ENCODE peak calls at places on chromosome 1, in five cellular contexts. U is adrenal gland, P is mucosa of descending colon, O is left ventricle myocardium inferior, L is Caco-2. Z is an unnamed sample. For H3K4me1, the result is how much of the 10 kb centered on the place peaks cover.

GRCh38 chr1:31412732-31413404 is at the start of gene SERINC2:
- DNase-seq in U (peak), P (peak), O (no peak), L (peak), Z (no peak)

GRCh38 chr1:60978421-60979357 is 103.7 kb upstream of the NFIA start:
- DNase-seq in O (peak), L (no peak), U (peak), P (no peak), Z (no peak)

GRCh38 chr1:244735404-244735803 is 82.5 kb downstream of the DESI2 start:
- DNase-seq in O (no peak), L (no peak), P (no peak), U (no peak), Z (no peak)

GRCh38 chr1:30787266-30787665 is 29.7 kb upstream of the LAPTM5 start:
- DNase-seq in P (no peak), O (no peak), L (no peak), U (no peak), Z (no peak)

GRCh38 chr1:188769181-188769580 is 1708.5 kb downstream of the BRINP3 start:
- DNase-seq in U (no peak), L (peak), O (no peak), P (no peak), Z (no peak)

GRCh38 chr1:234217316-234217840 is 155.9 kb upstream of the COA6 start:
- DNase-seq in O (no peak), U (no peak), L (no peak), P (no peak), Z (no peak)

GRCh38 chr1:209805875-209806760 is at the start of gene IRF6:
- DNase-seq in L (peak), P (peak), U (peak), O (peak), Z (no peak)

GRCh38 chr1:24643362-24644346 is 552 bp downstream of the SRRM1 start:
- DNase-seq in L (peak), O (no peak), U (peak), P (no peak), Z (peak)

GRCh38 chr1:89974701-89975470 is 20.0 kb upstream of the ZNF326 start:
- DNase-seq in L (no peak), U (no peak), O (no peak), P (no peak), Z (peak)

GRCh38 chr1:17633654-17634053 is 94.2 kb downstream of the ARHGEF10L start:
- DNase-seq in L (no peak), P (no peak), U (no peak), O (no peak), Z (no peak)

GRCh38 chr1:225754940-225755635 is 22.5 kb upstream of the SRP9 start:
- DNase-seq in O (no peak), P (no peak), U (peak), L (peak), Z (no peak)

GRCh38 chr1:6603851-6604558 is 1.3 kb upstream of the KLHL21 start:
- DNase-seq in O (peak), L (peak), P (peak), U (peak), Z (peak)

GRCh38 chr1:213979751-213980605 is 7.8 kb upstream of the PROX1 start:
- DNase-seq in P (no peak), U (no peak), O (no peak), L (no peak), Z (no peak)

GRCh38 chr1:66275601-66276023 is 258.3 kb upstream of the SGIP1 start:
- DNase-seq in L (no peak), O (no peak), U (no peak), P (no peak), Z (no peak)
- H3K4me1 ChIP-seq in L (under half), O (half or more), U (under half), P (under half), Z (under half)

GRCh38 chr1:65959896-65960295 is 167.2 kb downstream of the PDE4B start:
- DNase-seq in O (no peak), P (no peak), U (no peak), L (no peak), Z (no peak)
- H3K4me3 ChIP-seq in O (no peak), P (no peak), U (no peak), L (no peak), Z (no peak)

GRCh38 chr1:3903141-3904005 is 3.3 kb upstream of the C1orf174 start:
- DNase-seq in P (peak), U (no peak), O (no peak), L (no peak), Z (no peak)
- H3K4me1 ChIP-seq in P (under half), U (under half), O (under half), L (under half), Z (under half)

GRCh38 chr1:52952112-52952511 is 25.0 kb downstream of the SCP2 start:
- DNase-seq in O (no peak), P (no peak), U (no peak), L (no peak), Z (no peak)

DNA sequence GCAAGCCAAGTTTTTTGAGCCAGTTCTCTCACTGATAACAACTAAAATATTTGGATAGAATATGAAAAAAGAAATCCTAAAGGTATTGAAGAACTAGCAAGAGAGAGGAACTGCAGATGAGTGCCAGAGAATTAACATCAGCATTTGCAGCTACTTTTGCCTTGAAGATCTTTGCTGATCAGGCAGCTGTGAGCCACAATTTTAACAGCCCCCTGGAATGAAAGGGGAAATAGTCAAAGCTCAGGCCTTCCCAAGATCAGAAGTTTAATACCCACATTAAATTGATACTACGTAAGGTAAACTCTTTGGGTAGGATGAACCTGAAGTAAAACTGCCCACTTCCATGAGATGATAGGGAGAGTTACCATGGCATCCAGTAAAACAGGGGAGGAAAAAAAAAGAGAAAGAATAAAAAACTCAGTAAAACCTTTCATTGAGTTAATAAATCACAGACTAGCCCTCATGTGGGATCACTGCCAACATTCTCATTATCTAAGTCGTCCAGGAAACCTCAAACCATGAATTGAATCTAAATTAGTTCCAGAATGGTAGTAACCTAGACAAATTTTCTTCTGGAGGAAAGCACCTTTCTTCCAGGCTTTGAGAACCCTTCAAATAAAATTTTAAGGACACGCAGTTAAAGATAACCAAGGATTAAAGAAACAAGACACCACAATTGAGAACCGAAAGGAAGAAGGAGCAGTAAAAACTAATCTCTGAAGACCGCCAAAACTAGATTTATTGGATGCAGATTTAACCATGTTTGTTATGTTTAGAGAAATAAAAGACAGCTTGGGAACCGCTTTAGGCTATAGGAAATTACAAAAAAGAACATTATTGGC is 28.3 kb downstream of the SCP2 start:
- DNase-seq in U (no peak), O (no peak), P (no peak), L (no peak), Z (peak)
- H3K4me3 ChIP-seq in U (no peak), O (no peak), P (no peak), L (no peak), Z (no peak)

DNA sequence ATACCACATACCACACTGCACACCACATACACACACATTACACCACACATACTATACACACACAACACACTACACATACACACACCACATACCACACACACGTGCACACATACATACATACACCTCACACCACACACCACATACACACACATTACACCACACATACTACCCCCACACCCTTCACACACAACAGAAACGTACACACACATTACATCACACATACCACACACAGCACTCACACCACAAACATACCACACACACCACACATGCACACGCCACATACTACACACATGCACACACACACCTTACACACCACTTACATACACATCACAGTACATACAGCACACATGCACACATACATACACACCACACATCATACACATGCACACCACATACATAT is 28.5 kb downstream of the RAB7B start:
- DNase-seq in U (no peak), P (no peak), L (no peak), O (no peak), Z (no peak)
- H3K4me1 ChIP-seq in U (under half), P (under half), L (under half), O (under half), Z (under half)

GRCh38 chr1:170660874-170661645 is 2.9 kb upstream of the PRRX1 start:
- DNase-seq in O (no peak), U (no peak), P (no peak), L (no peak), Z (no peak)

GRCh38 chr1:170662561-170662971 is 1.4 kb upstream of the PRRX1 start:
- DNase-seq in P (no peak), O (no peak), L (no peak), U (no peak), Z (no peak)

GRCh38 chr1:170660281-170660713 is 3.6 kb upstream of the PRRX1 start:
- DNase-seq in P (no peak), U (no peak), O (no peak), L (no peak), Z (no peak)

GRCh38 chr1:170663011-170663410 is 920 bp upstream of the PRRX1 start:
- DNase-seq in L (no peak), O (no peak), U (no peak), P (no peak), Z (peak)

DNA sequence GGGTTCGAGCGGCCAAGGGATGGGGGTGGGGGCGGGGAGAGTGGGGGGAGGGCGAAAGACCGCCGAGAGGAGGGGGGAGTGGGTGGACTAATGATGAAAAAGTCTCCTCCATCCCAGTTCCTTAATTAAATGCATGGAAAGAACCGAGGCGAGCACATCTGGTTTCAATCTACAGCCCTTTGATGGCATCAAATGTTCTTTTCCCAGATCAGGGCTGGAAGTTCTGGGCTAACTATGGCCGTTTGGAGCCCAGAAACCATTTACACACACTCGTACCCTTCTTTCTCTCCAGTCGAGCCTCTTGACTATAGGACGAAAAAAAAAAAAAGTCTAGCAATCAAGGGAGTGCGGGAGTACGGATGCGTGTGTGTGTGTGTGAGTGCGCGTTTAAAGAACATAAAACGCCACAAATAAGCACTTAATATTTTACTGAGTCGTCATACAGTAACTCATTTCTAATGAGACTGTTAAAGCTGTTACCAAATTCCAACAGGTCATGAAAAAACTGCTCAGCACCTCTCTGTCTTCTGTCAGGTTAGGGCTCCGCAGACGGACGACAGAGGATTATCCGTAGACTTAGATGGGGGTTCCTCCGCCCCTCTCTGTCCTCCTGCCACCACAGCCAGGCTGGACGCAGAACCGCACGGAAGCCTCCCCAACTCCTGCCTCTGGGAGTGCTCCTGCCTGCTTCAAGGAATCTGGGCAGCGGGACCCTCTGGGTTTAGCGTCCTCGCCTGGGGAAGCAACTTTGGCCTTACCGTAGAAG is 2.1 kb upstream of the PRRX1 start:
- DNase-seq in O (no peak), P (no peak), U (no peak), L (no peak), Z (peak)
- H3K4me3 ChIP-seq in O (peak), P (no peak), U (no peak), L (no peak), Z (peak)

GRCh38 chr1:156493749-156494148 is 6.8 kb downstream of the MEF2D start:
- DNase-seq in L (no peak), O (no peak), P (peak), U (no peak), Z (no peak)

GRCh38 chr1:156496211-156496761 is 4.3 kb downstream of the MEF2D start:
- DNase-seq in O (no peak), L (no peak), P (peak), U (peak), Z (no peak)

GRCh38 chr1:156494309-156494895 is 6.2 kb downstream of the MEF2D start:
- DNase-seq in L (no peak), P (peak), U (no peak), O (no peak), Z (no peak)

GRCh38 chr1:156497078-156497742 is 3.4 kb downstream of the MEF2D start:
- DNase-seq in L (no peak), O (no peak), P (peak), U (peak), Z (no peak)

DNA sequence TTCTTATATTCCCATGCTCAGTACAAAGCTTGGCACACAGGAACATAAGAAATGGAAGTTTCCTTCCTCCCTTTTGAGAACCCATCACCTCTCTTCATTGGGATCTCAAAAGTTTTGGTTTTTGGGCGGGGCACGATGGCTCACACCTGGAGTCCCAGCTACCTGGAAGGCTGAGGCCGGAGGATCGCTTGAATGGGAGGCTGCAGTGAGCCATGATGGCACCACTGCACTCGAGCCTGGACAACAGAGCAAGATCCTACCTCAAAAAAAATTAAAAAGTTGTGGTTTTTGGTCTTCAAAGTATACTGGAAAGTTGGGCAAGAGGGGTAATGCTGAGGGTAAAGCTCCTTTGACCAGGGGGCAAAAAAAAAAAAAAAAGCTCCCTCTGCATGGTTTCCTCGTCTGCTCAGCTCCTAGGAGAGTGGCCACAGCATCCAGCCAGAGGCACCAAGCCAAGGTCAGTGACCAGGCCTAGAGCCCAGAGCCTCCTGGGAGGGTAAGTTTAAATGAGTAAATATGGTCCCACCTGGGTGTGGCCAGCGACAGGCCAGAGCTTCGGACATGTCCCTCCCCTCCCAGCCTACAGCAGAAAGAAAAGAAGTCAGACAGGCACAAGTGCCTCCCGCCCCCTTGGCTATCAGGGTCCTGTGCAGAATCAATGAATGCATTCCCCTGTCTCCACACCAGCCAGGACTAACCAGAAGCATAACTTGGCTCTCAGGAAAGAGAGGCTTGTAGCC is 5.0 kb downstream of the MEF2D start:
- DNase-seq in U (peak), L (no peak), O (peak), P (peak), Z (no peak)
- H3K4me1 ChIP-seq in U (half or more), L (under half), O (half or more), P (half or more), Z (under half)

GRCh38 chr1:87408665-87409248 is 80.1 kb downstream of the LMO4 start:
- DNase-seq in O (no peak), L (no peak), U (no peak), P (no peak), Z (no peak)

GRCh38 chr1:87410771-87411170 is 82.1 kb downstream of the LMO4 start:
- DNase-seq in O (peak), P (peak), U (no peak), L (no peak), Z (no peak)
- H3K4me3 ChIP-seq in O (no peak), P (no peak), U (no peak), L (no peak), Z (no peak)

DNA sequence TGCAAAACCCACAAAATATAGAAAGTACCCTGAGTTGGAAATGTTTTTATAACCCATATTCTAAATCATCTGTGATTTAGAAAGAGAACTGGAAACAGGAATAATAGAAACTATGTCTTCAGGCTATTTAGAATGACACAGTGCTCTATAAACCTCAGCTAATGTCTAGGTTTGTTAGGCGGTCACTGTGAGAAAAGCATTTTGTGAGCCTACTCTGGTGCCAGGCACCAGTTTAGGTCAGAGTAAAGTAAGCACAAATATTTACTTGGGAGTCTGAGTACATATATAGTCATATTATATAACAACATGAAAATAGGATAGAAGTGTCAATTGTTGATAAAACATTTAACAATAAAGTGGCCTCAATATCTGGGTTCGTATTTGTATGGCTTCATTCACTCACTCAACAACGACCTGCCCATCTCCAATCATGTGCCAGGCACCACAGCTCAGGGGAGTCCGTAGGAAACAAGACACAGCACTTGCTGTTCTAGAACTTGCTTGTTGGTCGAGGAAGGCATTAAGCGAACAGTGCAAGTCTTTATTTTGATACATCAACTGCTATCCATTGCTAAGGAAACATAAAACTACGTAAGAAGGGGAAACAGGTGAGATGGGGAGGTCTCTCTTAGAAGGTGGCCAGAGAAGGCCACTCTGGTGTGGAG is 37.2 kb downstream of the GNB1 start:
- DNase-seq in O (no peak), P (no peak), L (no peak), U (no peak), Z (no peak)
- H3K4me1 ChIP-seq in O (half or more), P (under half), L (under half), U (under half), Z (under half)

GRCh38 chr1:156806512-156807440 is 9.9 kb downstream of the SH2D2A start:
- DNase-seq in O (no peak), P (no peak), L (no peak), U (no peak), Z (no peak)
- H3K4me3 ChIP-seq in O (no peak), P (no peak), L (no peak), U (no peak), Z (no peak)